ENCODE peak calls at places on chromosomes 5 and 9, in five cellular contexts. One of them, this sample, is unnamed. For H3K4me1 and H3K36me3, the result is how much of the 10 kb centered on the place peaks cover.

GRCh38 chr9:137382728-137383452 is 40.1 kb downstream of the EXD3 start:
- DNase-seq in uterus: no peak
- DNase-seq in breast epithelium: no peak
- DNase-seq in transverse colon: no peak
- DNase-seq in ovary: peak
- DNase-seq in this sample: no peak

GRCh38 chr5:36724429-36725332 is 118.3 kb downstream of the SLC1A3 start:
- DNase-seq in uterus: no peak
- DNase-seq in breast epithelium: no peak
- DNase-seq in transverse colon: peak
- DNase-seq in ovary: no peak
- DNase-seq in this sample: no peak

GRCh38 chr9:93278164-93278563 is 94.2 kb downstream of the WNK2 start:
- DNase-seq in uterus: no peak
- DNase-seq in breast epithelium: peak
- DNase-seq in transverse colon: no peak
- DNase-seq in ovary: no peak
- DNase-seq in this sample: no peak

GRCh38 chr9:21741151-21741550 is 61.3 kb upstream of the MTAP start:
- DNase-seq in uterus: no peak
- DNase-seq in breast epithelium: no peak
- DNase-seq in transverse colon: no peak
- DNase-seq in ovary: no peak
- DNase-seq in this sample: no peak

GRCh38 chr5:17895296-17896058 is 261.2 kb downstream of the TAF11L14 start:
- DNase-seq in uterus: no peak
- DNase-seq in breast epithelium: no peak
- DNase-seq in transverse colon: no peak
- DNase-seq in ovary: no peak
- DNase-seq in this sample: no peak

GRCh38 chr5:61881821-61882220 is 424.2 kb upstream of the KIF2A start:
- DNase-seq in uterus: no peak
- DNase-seq in breast epithelium: no peak
- DNase-seq in transverse colon: no peak
- DNase-seq in ovary: no peak
- DNase-seq in this sample: no peak

GRCh38 chr5:144276034-144276822 is 105.6 kb downstream of the KCTD16 start:
- DNase-seq in uterus: no peak
- DNase-seq in breast epithelium: no peak
- DNase-seq in transverse colon: no peak
- DNase-seq in ovary: no peak
- DNase-seq in this sample: no peak

GRCh38 chr9:87039809-87040392 is 92.6 kb upstream of the GAS1 start:
- DNase-seq in uterus: no peak
- DNase-seq in breast epithelium: no peak
- DNase-seq in transverse colon: no peak
- DNase-seq in ovary: no peak
- DNase-seq in this sample: no peak

GRCh38 chr5:113250341-113250953 is 184.3 kb downstream of the TSSK1B start:
- DNase-seq in uterus: peak
- DNase-seq in breast epithelium: no peak
- DNase-seq in transverse colon: peak
- DNase-seq in ovary: peak
- DNase-seq in this sample: peak

GRCh38 chr9:125644819-125645507 is 62.0 kb downstream of the MAPKAP1 start:
- DNase-seq in uterus: no peak
- DNase-seq in breast epithelium: no peak
- DNase-seq in transverse colon: no peak
- DNase-seq in ovary: no peak
- DNase-seq in this sample: no peak

GRCh38 chr5:129670944-129671343 is 77.0 kb upstream of the MINAR2 start:
- DNase-seq in uterus: no peak
- DNase-seq in breast epithelium: no peak
- DNase-seq in transverse colon: no peak
- DNase-seq in ovary: no peak
- DNase-seq in this sample: no peak

GRCh38 chr9:18798106-18798505 is 234.9 kb downstream of the SAXO1 start:
- DNase-seq in uterus: no peak
- DNase-seq in breast epithelium: no peak
- DNase-seq in transverse colon: no peak
- DNase-seq in ovary: no peak
- DNase-seq in this sample: no peak

GRCh38 chr9:127690735-127691134 is 16.1 kb upstream of the CFAP157 start:
- DNase-seq in uterus: no peak
- DNase-seq in breast epithelium: no peak
- DNase-seq in transverse colon: no peak
- DNase-seq in ovary: no peak
- DNase-seq in this sample: no peak

DNA sequence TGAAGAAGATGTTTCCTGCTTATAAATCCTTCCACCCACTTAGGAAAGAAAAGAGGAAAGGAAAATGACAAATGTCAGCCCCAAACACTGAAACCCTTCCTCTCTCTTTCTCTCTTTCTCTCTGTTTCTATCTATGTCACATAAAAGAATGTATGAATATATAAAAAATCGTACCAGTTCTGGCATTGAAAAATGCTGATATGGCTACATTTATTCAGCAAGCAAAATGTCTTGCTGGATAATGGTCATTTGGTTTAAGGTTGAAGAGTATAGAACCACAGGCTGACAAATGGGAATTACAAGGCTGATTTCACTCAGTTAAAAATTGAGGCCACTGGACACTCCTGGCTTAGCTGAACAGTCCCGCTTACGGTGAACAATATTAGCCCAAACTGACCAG is 335.9 kb downstream of the PARP8 start:
- DNase-seq in uterus: no peak
- DNase-seq in breast epithelium: no peak
- DNase-seq in transverse colon: no peak
- DNase-seq in ovary: no peak
- DNase-seq in this sample: no peak
- H3K4me1 ChIP-seq in uterus: under half
- H3K4me1 ChIP-seq in breast epithelium: under half
- H3K4me1 ChIP-seq in transverse colon: under half
- H3K4me1 ChIP-seq in ovary: under half
- H3K4me1 ChIP-seq in this sample: under half

GRCh38 chr9:89387970-89388867 is 69.9 kb downstream of the SECISBP2 start:
- DNase-seq in uterus: peak
- DNase-seq in breast epithelium: peak
- DNase-seq in transverse colon: peak
- DNase-seq in ovary: peak
- DNase-seq in this sample: peak
- H3K36me3 ChIP-seq in uterus: under half
- H3K36me3 ChIP-seq in breast epithelium: under half
- H3K36me3 ChIP-seq in transverse colon: under half
- H3K36me3 ChIP-seq in ovary: under half
- H3K36me3 ChIP-seq in this sample: under half

DNA sequence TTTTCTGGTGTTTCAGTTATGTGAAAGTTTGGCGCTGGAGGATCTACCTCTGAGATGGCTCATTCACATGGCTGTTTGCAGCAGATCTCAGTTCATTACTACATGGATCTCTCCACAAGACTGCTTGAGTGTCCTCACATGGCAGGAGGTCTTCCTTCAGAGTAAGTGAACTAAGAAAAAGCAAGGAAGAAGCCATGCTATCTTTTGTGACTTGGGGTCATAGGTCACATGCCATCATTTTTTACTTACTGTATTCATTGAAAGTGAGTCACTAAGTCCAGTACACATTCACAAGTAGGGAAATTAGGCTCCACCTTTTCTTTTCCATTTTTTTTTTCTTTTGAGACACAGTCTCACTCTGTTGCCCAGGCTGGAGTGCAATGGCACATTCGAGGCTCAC is 8.6 kb upstream of the CDKN2AIPNL start:
- DNase-seq in uterus: no peak
- DNase-seq in breast epithelium: no peak
- DNase-seq in transverse colon: no peak
- DNase-seq in ovary: no peak
- DNase-seq in this sample: no peak
- TF ChIP-seq POLR2A in uterus: no peak
- TF ChIP-seq POLR2A in breast epithelium: no peak
- TF ChIP-seq POLR2A in transverse colon: no peak
- TF ChIP-seq POLR2A in ovary: no peak
- TF ChIP-seq POLR2A in this sample: no peak

GRCh38 chr9:107246259-107247254 is 36.5 kb upstream of the RAD23B start:
- DNase-seq in uterus: no peak
- DNase-seq in breast epithelium: no peak
- DNase-seq in transverse colon: no peak
- DNase-seq in ovary: no peak
- DNase-seq in this sample: no peak
- H3K4me1 ChIP-seq in uterus: under half
- H3K4me1 ChIP-seq in breast epithelium: under half
- H3K4me1 ChIP-seq in transverse colon: under half
- H3K4me1 ChIP-seq in ovary: under half
- H3K4me1 ChIP-seq in this sample: under half

GRCh38 chr9:120569556-120569955 is 10.4 kb downstream of the CDK5RAP2 start:
- DNase-seq in uterus: no peak
- DNase-seq in breast epithelium: no peak
- DNase-seq in transverse colon: no peak
- DNase-seq in ovary: no peak
- DNase-seq in this sample: no peak
- H3K36me3 ChIP-seq in uterus: under half
- H3K36me3 ChIP-seq in breast epithelium: under half
- H3K36me3 ChIP-seq in transverse colon: under half
- H3K36me3 ChIP-seq in ovary: under half
- H3K36me3 ChIP-seq in this sample: half or more